ENCODE peak calls at places on chromosomes 6 and 20, in five cellular contexts. Q is left ventricle myocardium inferior, S is Karpas-422, N is stomach, L is tibial artery. Z is an unnamed sample.

GRCh38 chr6:154488802-154489437 is 21.6 kb downstream of the CNKSR3 start:
- DNase-seq in Q (no peak), S (no peak), N (no peak), L (no peak), Z (no peak)

GRCh38 chr6:9040718-9041117 is 605.4 kb upstream of the SLC35B3 start:
- DNase-seq in Q (no peak), S (no peak), N (no peak), L (no peak), Z (no peak)

GRCh38 chr6:90123796-90124195 is 172.8 kb downstream of the BACH2 start:
- DNase-seq in Q (no peak), S (no peak), N (no peak), L (no peak), Z (no peak)

GRCh38 chr20:4244700-4245485 is 229.5 kb upstream of the RNF24 start:
- DNase-seq in Q (no peak), S (no peak), N (peak; percentile 47), L (no peak), Z (no peak)

GRCh38 chr6:1575213-1576041 is 34.3 kb upstream of the FOXC1 start:
- DNase-seq in Q (peak; percentile 33), S (no peak), N (no peak), L (peak; percentile 52), Z (peak; percentile 76)

GRCh38 chr6:17842934-17843821 is 136.5 kb upstream of the NUP153 start:
- DNase-seq in Q (no peak), S (no peak), N (no peak), L (no peak), Z (no peak)

GRCh38 chr6:35489995-35490791 is 6.7 kb downstream of the TEAD3 start:
- DNase-seq in Q (peak; percentile 88), S (no peak), N (no peak), L (peak; percentile 84), Z (peak; percentile 62)

GRCh38 chr20:24584538-24585356 is 115.3 kb downstream of the SYNDIG1 start:
- DNase-seq in Q (no peak), S (peak; percentile 65), N (no peak), L (no peak), Z (no peak)

GRCh38 chr20:15220778-15221565 is 883.6 kb upstream of the FLRT3 start:
- DNase-seq in Q (no peak), S (no peak), N (no peak), L (no peak), Z (no peak)

GRCh38 chr6:28488916-28489365 is 26.7 kb downstream of the GPX6 start:
- DNase-seq in Q (no peak), S (no peak), N (no peak), L (no peak), Z (no peak)

GRCh38 chr6:5139828-5140771 is 55.0 kb downstream of the PPP1R3G start:
- DNase-seq in Q (no peak), S (peak; percentile 45), N (no peak), L (no peak), Z (peak; percentile 72)

GRCh38 chr6:29976588-29977424 is 34.5 kb downstream of the HLA-A start:
- DNase-seq in Q (peak; percentile 93), S (no peak), N (peak; percentile 84), L (peak; percentile 93), Z (peak; percentile 92)

GRCh38 chr6:71676298-71676697 is 210.1 kb upstream of the RIMS1 start:
- DNase-seq in Q (no peak), S (no peak), N (no peak), L (no peak), Z (no peak)

GRCh38 chr6:125102901-125103300 is 50.7 kb upstream of the TPD52L1 start:
- DNase-seq in Q (no peak), S (no peak), N (no peak), L (no peak), Z (no peak)

GRCh38 chr6:138979365-138979764 is 8.7 kb downstream of the REPS1 start:
- DNase-seq in Q (no peak), S (no peak), N (no peak), L (no peak), Z (no peak)

GRCh38 chr6:107846262-107846795 is 22.2 kb upstream of the SCML4 start:
- DNase-seq in Q (no peak), S (no peak), N (no peak), L (no peak), Z (no peak)

GRCh38 chr6:80209434-80209833 is 103.0 kb downstream of the BCKDHB start:
- DNase-seq in Q (no peak), S (peak; percentile 37), N (no peak), L (no peak), Z (no peak)

GRCh38 chr20:64104667-64105451 is 2.5 kb downstream of the NPBWR2 start:
- DNase-seq in Q (peak; percentile 4), S (no peak), N (no peak), L (peak; percentile 15), Z (no peak)

GRCh38 chr6:163585932-163586437 is 171.5 kb downstream of the QKI start:
- DNase-seq in Q (peak; percentile 65), S (no peak), N (no peak), L (peak; percentile 77), Z (peak; percentile 16)

GRCh38 chr20:34954905-34955231 is 738 bp downstream of the GSS start:
- DNase-seq in Q (no peak), S (no peak), N (peak; percentile 28), L (no peak), Z (peak; percentile 30)

GRCh38 chr6:132084811-132085509 is 133.8 kb upstream of the CCN2 start:
- DNase-seq in Q (no peak), S (no peak), N (no peak), L (no peak), Z (no peak)

GRCh38 chr6:99514089-99514488 is 1.1 kb downstream of the USP45 start:
- DNase-seq in Q (no peak), S (peak; percentile 73), N (no peak), L (no peak), Z (no peak)

GRCh38 chr6:7087491-7087979 is 20.2 kb upstream of the RREB1 start:
- DNase-seq in Q (no peak), S (no peak), N (no peak), L (no peak), Z (no peak)

GRCh38 chr20:63947638-63948456 is 8.4 kb downstream of the UCKL1 start:
- DNase-seq in Q (no peak), S (no peak), N (no peak), L (no peak), Z (peak; percentile 43)

GRCh38 chr20:16020971-16021370 is 552.3 kb downstream of the KIF16B start:
- DNase-seq in Q (no peak), S (no peak), N (no peak), L (no peak), Z (no peak)

GRCh38 chr6:40160826-40161225 is 226.6 kb upstream of the MOCS1 start:
- DNase-seq in Q (no peak), S (no peak), N (no peak), L (no peak), Z (no peak)

GRCh38 chr6:108083349-108083748 is 8.8 kb upstream of the OSTM1 start:
- DNase-seq in Q (no peak), S (no peak), N (no peak), L (no peak), Z (no peak)

GRCh38 chr6:160132776-160133338 is 11.2 kb downstream of the SLC22A1 start:
- DNase-seq in Q (no peak), S (no peak), N (peak; percentile 20), L (no peak), Z (no peak)

GRCh38 chr20:2230671-2231488 is 64.9 kb upstream of the TGM3 start:
- DNase-seq in Q (no peak), S (no peak), N (no peak), L (no peak), Z (no peak)

GRCh38 chr6:72657798-72658197 is 35.9 kb downstream of the KCNQ5 start:
- DNase-seq in Q (no peak), S (no peak), N (no peak), L (no peak), Z (no peak)

GRCh38 chr20:40332167-40332566 is 356.9 kb downstream of the MAFB start:
- DNase-seq in Q (no peak), S (no peak), N (no peak), L (no peak), Z (no peak)

GRCh38 chr6:82890240-82890639 is 175.4 kb downstream of the UBE3D start:
- DNase-seq in Q (no peak), S (no peak), N (no peak), L (no peak), Z (no peak)

GRCh38 chr6:39302669-39303424 is 11.4 kb downstream of the KCNK17 start:
- DNase-seq in Q (peak; percentile 79), S (peak; percentile 92), N (peak; percentile 88), L (peak; percentile 72), Z (peak; percentile 88)

GRCh38 chr6:143605894-143606293 is 71.9 kb upstream of the PHACTR2 start:
- DNase-seq in Q (no peak), S (no peak), N (no peak), L (no peak), Z (no peak)
- H3K9me3 ChIP-seq in Q (no peaks in the 10 kb centered on the region), S (no peaks in the 10 kb centered on the region), N (no peaks in the 10 kb centered on the region), L (no peaks in the 10 kb centered on the region), Z (no peaks in the 10 kb centered on the region)

GRCh38 chr20:49284818-49285217 is 7.0 kb upstream of the ZNFX1 start:
- DNase-seq in Q (no peak), S (no peak), N (no peak), L (no peak), Z (no peak)
- H3K9me3 ChIP-seq in Q (peaks cover 70% of the 10 kb centered on the region), S (peaks cover 30% of the 10 kb centered on the region), N (peaks cover 25% of the 10 kb centered on the region), L (peaks cover 29% of the 10 kb centered on the region), Z (no peaks in the 10 kb centered on the region)

GRCh38 chr6:307065-307814 is 15.0 kb downstream of the DUSP22 start:
- DNase-seq in Q (no peak), S (no peak), N (no peak), L (peak; percentile 52), Z (no peak)
- H3K9me3 ChIP-seq in Q (no peaks in the 10 kb centered on the region), S (no peaks in the 10 kb centered on the region), N (no peaks in the 10 kb centered on the region), L (no peaks in the 10 kb centered on the region), Z (no peaks in the 10 kb centered on the region)

DNA sequence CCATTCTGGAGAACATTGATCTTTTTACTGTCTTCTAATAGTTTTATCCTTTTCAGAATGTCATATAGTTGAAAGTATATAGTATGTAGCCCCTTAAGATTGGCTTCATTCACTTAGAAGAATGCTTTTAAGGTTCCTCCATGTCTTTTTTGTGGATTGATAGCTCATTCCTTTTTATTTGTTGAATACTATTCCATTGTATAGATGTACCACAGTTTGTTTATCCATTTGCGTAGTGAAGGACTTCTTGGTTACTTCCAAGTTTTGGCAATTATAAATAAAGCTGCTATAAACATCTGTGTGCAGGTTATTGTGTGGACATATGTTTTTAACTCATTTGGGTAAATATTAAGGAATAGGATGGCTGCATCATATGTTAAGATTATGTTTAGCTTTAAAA is 27.8 kb downstream of the ABT1 start:
- DNase-seq in Q (no peak), S (no peak), N (no peak), L (no peak), Z (no peak)
- H3K9me3 ChIP-seq in Q (peaks cover 10% of the 10 kb centered on the region), S (no peaks in the 10 kb centered on the region), N (no peaks in the 10 kb centered on the region), L (no peaks in the 10 kb centered on the region), Z (no peaks in the 10 kb centered on the region)